ENCODE peak calls at places on chromosomes 2 and 18, in four cellular contexts. C, I, U and S are unnamed samples. For H3K4me1, the result is how much of the 10 kb centered on the place peaks cover.

GRCh38 chr18:28863396-28863795 is 686.5 kb upstream of the CDH2 start:
- DNase-seq in C (no peak), I (no peak), U (no peak), S (no peak)

GRCh38 chr2:19684516-19684915 is 217.3 kb downstream of the TTC32 start:
- DNase-seq in C (no peak), I (no peak), U (no peak), S (no peak)

GRCh38 chr2:70440621-70441020 is 113.0 kb downstream of the TGFA start:
- DNase-seq in C (no peak), I (no peak), U (no peak), S (no peak)

GRCh38 chr2:6977095-6977777 is 60.0 kb downstream of the RNF144A start:
- DNase-seq in C (no peak), I (no peak), U (peak), S (no peak)

GRCh38 chr2:122366427-122366826 is 611.0 kb downstream of the TSN start:
- DNase-seq in C (no peak), I (no peak), U (no peak), S (no peak)

GRCh38 chr18:70280007-70280925 is 8.6 kb upstream of the SOCS6 start:
- DNase-seq in C (no peak), I (peak), U (no peak), S (no peak)

GRCh38 chr18:48816554-48816953 is 134.2 kb downstream of the SMAD7 start:
- DNase-seq in C (peak), I (no peak), U (no peak), S (no peak)

GRCh38 chr2:104733544-104733943 is 120.4 kb upstream of the POU3F3 start:
- DNase-seq in C (peak), I (no peak), U (peak), S (no peak)

GRCh38 chr2:95057535-95058453 is 32.3 kb downstream of the MAL start:
- DNase-seq in C (no peak), I (no peak), U (no peak), S (peak)

GRCh38 chr2:174450021-174450816 is 36.6 kb downstream of the GPR155 start:
- DNase-seq in C (no peak), I (no peak), U (no peak), S (no peak)

GRCh38 chr2:9699139-9699823 is 68.5 kb upstream of the YWHAQ start:
- DNase-seq in C (no peak), I (peak), U (no peak), S (no peak)

GRCh38 chr18:70490008-70490933 is 201.4 kb downstream of the SOCS6 start:
- DNase-seq in C (peak), I (peak), U (peak), S (no peak)

GRCh38 chr2:181955010-181955409 is 30.6 kb upstream of the PPP1R1C start:
- DNase-seq in C (no peak), I (peak), U (no peak), S (no peak)

GRCh38 chr2:176521860-176522259 is 252.6 kb downstream of the MTX2 start:
- DNase-seq in C (no peak), I (no peak), U (no peak), S (no peak)

GRCh38 chr2:24984912-24985311 is 13.2 kb upstream of the DNAJC27 start:
- DNase-seq in C (no peak), I (peak), U (peak), S (no peak)

GRCh38 chr2:284896-285492 is 2.9 kb downstream of the ALKAL2 start:
- DNase-seq in C (no peak), I (no peak), U (no peak), S (no peak)

GRCh38 chr2:151777911-151778310 is 43.6 kb upstream of the NEB start:
- DNase-seq in C (no peak), I (peak), U (no peak), S (no peak)

GRCh38 chr2:133652407-133652806 is 84.1 kb upstream of the NCKAP5 start:
- DNase-seq in C (no peak), I (peak), U (no peak), S (no peak)

GRCh38 chr2:219629976-219630695 is 2.7 kb downstream of the SLC4A3 start:
- DNase-seq in C (no peak), I (no peak), U (peak), S (peak)

GRCh38 chr18:6741290-6741689 is 11.8 kb downstream of the ARHGAP28 start:
- DNase-seq in C (no peak), I (peak), U (peak), S (no peak)

GRCh38 chr2:172859821-172860707 is 124.4 kb downstream of the RAPGEF4 start:
- DNase-seq in C (peak), I (no peak), U (no peak), S (no peak)

DNA sequence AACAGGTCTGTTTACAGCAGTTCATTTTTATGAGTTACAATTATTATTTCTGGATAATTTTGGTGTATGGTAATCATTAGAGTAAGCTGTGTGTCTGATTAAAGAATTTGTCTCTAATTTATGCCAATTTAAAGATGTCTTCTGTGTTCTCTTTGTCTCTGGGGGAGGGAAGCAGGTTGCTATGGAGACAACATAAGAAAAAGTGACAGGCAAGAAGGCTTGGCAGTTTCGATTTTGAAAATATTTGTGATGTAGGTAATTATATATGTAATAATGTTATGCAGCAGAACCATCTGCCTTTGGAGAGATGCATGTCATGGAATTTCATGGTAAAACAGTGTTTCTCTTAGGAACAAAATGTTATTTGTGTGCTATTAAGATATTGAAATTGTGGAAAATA is 78.2 kb downstream of the SH3RF3 start:
- DNase-seq in C (no peak), I (no peak), U (no peak), S (no peak)
- H3K4me1 ChIP-seq in C (under half), I (under half), U (under half), S (under half)

DNA sequence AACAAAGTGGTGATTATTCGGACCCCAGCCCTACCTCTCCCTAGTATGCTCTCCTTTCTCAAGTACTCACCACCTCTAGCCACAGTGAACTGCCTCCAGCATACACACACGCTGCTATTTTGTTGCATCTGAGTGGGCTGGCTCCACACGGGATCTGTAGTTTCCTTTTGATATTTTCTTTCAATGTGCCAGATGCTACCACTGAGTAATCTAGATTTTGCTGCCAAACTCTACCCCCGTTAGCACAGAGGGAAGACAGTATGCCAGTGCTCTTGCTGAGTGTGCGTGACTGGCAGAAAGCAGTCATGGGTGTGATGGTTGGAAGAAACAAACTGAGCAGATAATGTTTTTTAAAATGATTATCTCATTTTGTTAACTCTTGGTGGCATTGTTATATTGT is 11.6 kb downstream of the CFLAR start:
- DNase-seq in C (no peak), I (peak), U (no peak), S (no peak)
- H3K4me1 ChIP-seq in C (under half), I (under half), U (under half), S (half or more)

GRCh38 chr2:46876741-46877384 is 38.7 kb downstream of the MCFD2 start:
- DNase-seq in C (peak), I (peak), U (peak), S (no peak)

GRCh38 chr2:46874236-46874929 is 41.2 kb downstream of the MCFD2 start:
- DNase-seq in C (no peak), I (peak), U (no peak), S (peak)

GRCh38 chr2:46877619-46878113 is 37.9 kb downstream of the MCFD2 start:
- DNase-seq in C (no peak), I (no peak), U (no peak), S (no peak)

GRCh38 chr2:46873632-46874068 is 42.0 kb downstream of the MCFD2 start:
- DNase-seq in C (peak), I (peak), U (peak), S (peak)

DNA sequence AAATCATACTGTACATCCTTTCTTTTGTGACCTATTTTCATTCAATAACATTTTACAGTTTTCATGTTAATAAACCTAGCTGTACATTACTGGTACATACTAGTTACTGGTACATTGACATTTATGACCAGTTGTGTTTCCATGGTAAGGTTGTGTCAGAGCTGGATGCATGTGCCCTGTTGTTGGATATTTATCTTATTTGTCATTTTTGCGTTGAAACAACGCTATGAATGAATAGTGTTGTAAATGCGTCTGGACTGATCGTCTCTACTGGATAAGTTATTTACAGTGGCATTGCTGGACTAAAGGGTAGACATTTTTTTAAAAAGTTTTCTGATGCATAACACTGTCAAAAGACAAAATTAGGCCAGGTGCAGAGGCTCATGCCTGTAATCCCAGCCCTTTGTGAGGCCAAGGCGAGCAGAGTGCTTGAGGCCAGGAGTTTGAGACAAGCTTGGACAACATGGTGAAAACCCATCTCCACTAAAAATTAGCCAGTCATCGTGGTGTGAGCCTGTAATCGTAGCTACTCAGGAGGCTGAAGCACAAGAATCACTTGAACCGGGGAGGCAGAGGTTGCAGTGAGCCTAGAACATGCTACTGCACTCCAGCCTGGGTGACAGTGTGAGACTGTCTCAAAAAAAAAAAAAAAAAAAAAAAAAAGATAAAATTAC is 40.2 kb downstream of the MCFD2 start:
- DNase-seq in C (no peak), I (peak), U (no peak), S (peak)
- H3K4me1 ChIP-seq in C (under half), I (under half), U (under half), S (under half)

DNA sequence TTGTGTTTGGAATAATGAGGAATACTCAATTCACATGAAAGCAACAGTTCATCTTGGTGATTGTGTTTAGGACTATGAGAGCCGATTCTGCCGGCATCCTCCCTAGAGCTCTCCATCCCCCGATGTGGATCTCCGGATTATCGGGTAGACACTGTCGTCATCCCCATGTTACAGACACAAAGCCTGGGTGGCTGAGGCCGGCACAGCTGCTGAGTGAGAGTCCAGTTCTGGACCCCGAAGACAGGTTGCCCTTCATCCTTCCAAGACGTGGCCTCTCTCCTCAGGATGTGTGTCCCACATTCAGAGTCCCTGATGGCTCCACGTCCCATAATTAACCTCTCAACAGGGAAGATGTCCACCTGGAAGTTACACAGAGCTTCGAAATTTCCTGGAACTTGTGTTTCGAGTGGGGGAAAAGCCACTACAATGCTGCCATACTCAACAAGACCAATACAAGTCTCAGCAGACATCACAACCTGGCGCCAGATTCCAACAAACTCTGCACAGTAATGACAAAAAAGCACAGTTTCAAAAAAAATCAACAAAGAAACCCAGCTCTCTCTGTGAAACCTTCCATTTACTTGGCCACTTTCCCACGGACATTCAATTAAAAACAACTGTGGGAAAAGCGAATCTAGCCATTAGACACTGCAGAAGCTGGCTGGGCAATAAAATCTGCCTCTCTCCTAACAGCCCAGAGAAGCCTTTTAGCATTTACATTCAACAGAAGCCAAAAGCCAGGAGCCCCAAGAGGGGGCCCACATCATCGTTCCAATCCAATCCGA is 129.2 kb downstream of the HDAC4 start:
- DNase-seq in C (no peak), I (no peak), U (no peak), S (no peak)
- H3K4me1 ChIP-seq in C (under half), I (half or more), U (under half), S (under half)

GRCh38 chr2:102043560-102043959 is 51.8 kb downstream of the IL1R2 start:
- DNase-seq in C (no peak), I (no peak), U (no peak), S (no peak)
- H3K4me1 ChIP-seq in C (under half), I (under half), U (under half), S (under half)